ENCODE peak calls at places on chromosome 1, in ten cellular contexts. One of them, this sample, is unnamed.

GRCh38 chr1:36446261-36446660 is 4.0 kb downstream of the OSCP1 start:
- DNase-seq in T-helper 2 cell: peak
- DNase-seq in spleen: peak
- DNase-seq in K562: peak
- DNase-seq in psoas muscle: no peak
- DNase-seq in tibial artery: no peak
- DNase-seq in OCI-LY7: peak
- DNase-seq in H7: peak
- DNase-seq in AG08395: no peak
- DNase-seq in AG20443: no peak
- DNase-seq in this sample: peak

GRCh38 chr1:3924871-3925655 is 25.0 kb upstream of the C1orf174 start:
- DNase-seq in T-helper 2 cell: no peak
- DNase-seq in spleen: no peak
- DNase-seq in K562: no peak
- DNase-seq in psoas muscle: no peak
- DNase-seq in tibial artery: no peak
- DNase-seq in OCI-LY7: no peak
- DNase-seq in H7: no peak
- DNase-seq in AG08395: no peak
- DNase-seq in AG20443: no peak
- DNase-seq in this sample: no peak

GRCh38 chr1:222053790-222054294 is 312.0 kb upstream of the DUSP10 start:
- DNase-seq in T-helper 2 cell: no peak
- DNase-seq in spleen: no peak
- DNase-seq in K562: no peak
- DNase-seq in psoas muscle: no peak
- DNase-seq in tibial artery: no peak
- DNase-seq in OCI-LY7: no peak
- DNase-seq in H7: no peak
- DNase-seq in AG08395: no peak
- DNase-seq in AG20443: no peak
- DNase-seq in this sample: no peak

GRCh38 chr1:58391056-58391455 is 155.5 kb downstream of the OMA1 start:
- DNase-seq in T-helper 2 cell: no peak
- DNase-seq in spleen: peak
- DNase-seq in K562: no peak
- DNase-seq in psoas muscle: no peak
- DNase-seq in tibial artery: no peak
- DNase-seq in OCI-LY7: no peak
- DNase-seq in H7: no peak
- DNase-seq in AG08395: no peak
- DNase-seq in AG20443: no peak
- DNase-seq in this sample: no peak

GRCh38 chr1:1230656-1231399 is 973 bp downstream of the SDF4 start:
- DNase-seq in T-helper 2 cell: no peak
- DNase-seq in spleen: no peak
- DNase-seq in K562: peak
- DNase-seq in psoas muscle: no peak
- DNase-seq in tibial artery: no peak
- DNase-seq in OCI-LY7: no peak
- DNase-seq in H7: no peak
- DNase-seq in AG08395: peak
- DNase-seq in AG20443: peak
- DNase-seq in this sample: peak

GRCh38 chr1:51945591-51945990 is 44.9 kb downstream of the RAB3B start:
- DNase-seq in T-helper 2 cell: no peak
- DNase-seq in spleen: no peak
- DNase-seq in K562: no peak
- DNase-seq in psoas muscle: no peak
- DNase-seq in tibial artery: no peak
- DNase-seq in OCI-LY7: no peak
- DNase-seq in H7: no peak
- DNase-seq in AG08395: no peak
- DNase-seq in AG20443: no peak
- DNase-seq in this sample: no peak

GRCh38 chr1:11156958-11157357 is 32.2 kb upstream of the ANGPTL7 start:
- DNase-seq in T-helper 2 cell: peak
- DNase-seq in spleen: no peak
- DNase-seq in K562: no peak
- DNase-seq in psoas muscle: no peak
- DNase-seq in tibial artery: no peak
- DNase-seq in OCI-LY7: no peak
- DNase-seq in H7: no peak
- DNase-seq in AG08395: no peak
- DNase-seq in AG20443: no peak
- DNase-seq in this sample: no peak

GRCh38 chr1:235911876-235912275 is 45.2 kb upstream of the LYST start:
- DNase-seq in T-helper 2 cell: no peak
- DNase-seq in spleen: no peak
- DNase-seq in K562: no peak
- DNase-seq in psoas muscle: no peak
- DNase-seq in tibial artery: no peak
- DNase-seq in OCI-LY7: no peak
- DNase-seq in H7: no peak
- DNase-seq in AG08395: no peak
- DNase-seq in AG20443: no peak
- DNase-seq in this sample: no peak

GRCh38 chr1:162823771-162824525 is 33.4 kb downstream of the HSD17B7 start:
- DNase-seq in T-helper 2 cell: peak
- DNase-seq in spleen: no peak
- DNase-seq in K562: no peak
- DNase-seq in psoas muscle: no peak
- DNase-seq in tibial artery: no peak
- DNase-seq in OCI-LY7: no peak
- DNase-seq in H7: no peak
- DNase-seq in AG08395: no peak
- DNase-seq in AG20443: no peak
- DNase-seq in this sample: no peak

This sample was measured in HEK293T.